ENCODE peak calls at places on chromosomes 16 and 17, in five cellular contexts. N is fibroblast of lung; C is CD8-positive, alpha-beta memory T cell; I is psoas muscle; W is lower lobe of right lung. Y is an unnamed sample.

GRCh38 chr16:88769617-88770458 is 15.2 kb downstream of the PIEZO1 start:
- DNase-seq in N (no peak), C (no peak), I (no peak), W (peak; percentile 82), Y (no peak)

GRCh38 chr16:3171855-3172593 is 16.0 kb upstream of the OR1F1 start:
- DNase-seq in N (no peak), C (no peak), I (no peak), W (peak; percentile 31), Y (no peak)

GRCh38 chr16:68229431-68230175 is 6.3 kb downstream of the ESRP2 start:
- DNase-seq in N (peak; percentile 75), C (peak; percentile 40), I (no peak), W (no peak), Y (no peak)

GRCh38 chr17:78325076-78325712 is 34.7 kb downstream of the SOCS3 start:
- DNase-seq in N (peak; percentile 55), C (no peak), I (peak; percentile 79), W (no peak), Y (no peak)

GRCh38 chr16:22186517-22186916 is 19.6 kb upstream of the EEF2K start:
- DNase-seq in N (no peak), C (no peak), I (no peak), W (no peak), Y (no peak)

GRCh38 chr16:24771132-24771778 is 41.8 kb downstream of the TNRC6A start:
- DNase-seq in N (peak; percentile 50), C (no peak), I (no peak), W (no peak), Y (no peak)

GRCh38 chr17:30005709-30006320 is 64.4 kb downstream of the EFCAB5 start:
- DNase-seq in N (peak; percentile 5), C (no peak), I (no peak), W (no peak), Y (no peak)

GRCh38 chr17:57704448-57704847 is 40.7 kb downstream of the CCDC182 start:
- DNase-seq in N (no peak), C (no peak), I (no peak), W (no peak), Y (no peak)

GRCh38 chr17:33940769-33941168 is 314.3 kb upstream of the CCL2 start:
- DNase-seq in N (no peak), C (no peak), I (no peak), W (no peak), Y (no peak)

GRCh38 chr16:54627616-54628015 is 303.0 kb upstream of the IRX5 start:
- DNase-seq in N (no peak), C (no peak), I (no peak), W (no peak), Y (no peak)

GRCh38 chr17:74210191-74211140 is 2.9 kb upstream of the TTYH2 start:
- DNase-seq in N (peak; percentile 62), C (peak; percentile 77), I (peak; percentile 65), W (peak; percentile 75), Y (peak; percentile 71)

GRCh38 chr16:13041180-13041579 is 139.8 kb downstream of the SHISA9 start:
- DNase-seq in N (no peak), C (no peak), I (no peak), W (no peak), Y (no peak)

GRCh38 chr17:16912021-16912962 is 59.6 kb downstream of the TNFRSF13B start:
- DNase-seq in N (no peak), C (no peak), I (no peak), W (no peak), Y (no peak)

GRCh38 chr17:65901394-65901793 is 290.5 kb downstream of the CEP112 start:
- DNase-seq in N (no peak), C (no peak), I (no peak), W (no peak), Y (no peak)

GRCh38 chr16:73095142-73095791 is 47.3 kb upstream of the ZFHX3 start:
- DNase-seq in N (peak; percentile 66), C (no peak), I (no peak), W (no peak), Y (no peak)

GRCh38 chr16:88329726-88330700 is 52.7 kb upstream of the ZNF469 start:
- DNase-seq in N (no peak), C (no peak), I (no peak), W (no peak), Y (no peak)

GRCh38 chr16:787978-788398 is at the start of gene RPUSD1:
- DNase-seq in N (peak; percentile 5), C (no peak), I (no peak), W (peak; percentile 64), Y (no peak)

GRCh38 chr17:35052780-35053179 is 10.7 kb downstream of the RFFL start:
- DNase-seq in N (no peak), C (no peak), I (no peak), W (no peak), Y (no peak)

GRCh38 chr17:58514795-58515157 is 338 bp upstream of the MTMR4 start:
- DNase-seq in N (no peak), C (no peak), I (no peak), W (no peak), Y (no peak)

GRCh38 chr16:20372696-20373095 is 20.2 kb upstream of the UMOD start:
- DNase-seq in N (no peak), C (no peak), I (no peak), W (no peak), Y (no peak)

GRCh38 chr17:52157603-52158449 is 688 bp downstream of the CA10 start:
- DNase-seq in N (no peak), C (no peak), I (no peak), W (no peak), Y (no peak)

GRCh38 chr17:57832299-57832698 is 17.5 kb downstream of the MRPS23 start:
- DNase-seq in N (no peak), C (no peak), I (no peak), W (no peak), Y (no peak)

GRCh38 chr16:66580605-66581209 is 1.4 kb downstream of the CMTM2 start:
- DNase-seq in N (peak; percentile 85), C (no peak), I (no peak), W (no peak), Y (no peak)

GRCh38 chr16:63617990-63618763 is 1503.7 kb downstream of the CDH11 start:
- DNase-seq in N (peak; percentile 11), C (no peak), I (no peak), W (no peak), Y (no peak)

GRCh38 chr17:19935169-19935568 is 42.5 kb downstream of the AKAP10 start:
- DNase-seq in N (peak; percentile 17), C (no peak), I (no peak), W (no peak), Y (no peak)

DNA sequence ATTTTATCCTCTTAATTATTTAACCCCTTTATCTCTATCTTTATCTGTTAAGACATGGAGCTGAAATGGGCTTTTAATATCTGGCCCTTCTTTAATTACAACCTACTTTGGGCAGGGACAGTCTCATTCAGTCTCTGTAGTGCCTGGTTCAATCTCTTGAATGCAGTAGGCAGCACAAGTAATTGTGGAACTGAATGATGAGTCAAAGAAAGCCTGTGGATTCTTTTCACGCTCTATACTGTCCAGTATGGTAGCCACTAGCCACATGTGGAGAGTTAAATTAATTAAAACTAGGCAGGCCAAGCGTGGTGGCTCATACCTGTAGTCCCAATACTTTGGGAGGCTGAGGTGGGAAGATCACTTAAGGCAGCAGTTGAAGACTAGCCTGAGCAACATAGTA is 9.3 kb downstream of the BPTF start:
- DNase-seq in N (no peak), C (no peak), I (no peak), W (no peak), Y (no peak)
- H3K4me1 ChIP-seq in N (peaks cover 16% of the 10 kb centered on the region), C (peaks cover 62% of the 10 kb centered on the region), I (peaks cover 52% of the 10 kb centered on the region), W (peaks cover 70% of the 10 kb centered on the region), Y (peaks cover 15% of the 10 kb centered on the region)

GRCh38 chr17:4329838-4330237 is 36.6 kb downstream of the UBE2G1 start:
- DNase-seq in N (peak; percentile 96), C (no peak), I (no peak), W (no peak), Y (no peak)
- H3K4me1 ChIP-seq in N (peaks cover 15% of the 10 kb centered on the region), C (peaks cover 28% of the 10 kb centered on the region), I (peaks cover 84% of the 10 kb centered on the region), W (peaks cover 25% of the 10 kb centered on the region), Y (peaks cover 10% of the 10 kb centered on the region)

GRCh38 chr17:46737331-46737730 is 81.2 kb downstream of the WNT3 start:
- DNase-seq in N (no peak), C (no peak), I (no peak), W (no peak), Y (no peak)
- H3K4me1 ChIP-seq in N (peaks cover 8% of the 10 kb centered on the region), C (no peaks in the 10 kb centered on the region), I (no peaks in the 10 kb centered on the region), W (no peaks in the 10 kb centered on the region), Y (no peaks in the 10 kb centered on the region)

GRCh38 chr17:1733047-1733357 is 8.5 kb downstream of the WDR81 start:
- DNase-seq in N (no peak), C (no peak), I (peak; percentile 13), W (no peak), Y (no peak)
- H3K4me1 ChIP-seq in N (peaks cover 10% of the 10 kb centered on the region), C (no peaks in the 10 kb centered on the region), I (peaks cover 32% of the 10 kb centered on the region), W (peaks cover 57% of the 10 kb centered on the region), Y (peaks cover 5% of the 10 kb centered on the region)

GRCh38 chr16:57533618-57534336 is 2.6 kb downstream of the CCDC102A start:
- DNase-seq in N (no peak), C (peak; percentile 36), I (no peak), W (peak; percentile 56), Y (peak; percentile 29)
- H3K4me1 ChIP-seq in N (peaks cover 15% of the 10 kb centered on the region), C (peaks cover 85% of the 10 kb centered on the region), I (peaks cover 11% of the 10 kb centered on the region), W (peaks cover 73% of the 10 kb centered on the region), Y (peaks cover 72% of the 10 kb centered on the region)

DNA sequence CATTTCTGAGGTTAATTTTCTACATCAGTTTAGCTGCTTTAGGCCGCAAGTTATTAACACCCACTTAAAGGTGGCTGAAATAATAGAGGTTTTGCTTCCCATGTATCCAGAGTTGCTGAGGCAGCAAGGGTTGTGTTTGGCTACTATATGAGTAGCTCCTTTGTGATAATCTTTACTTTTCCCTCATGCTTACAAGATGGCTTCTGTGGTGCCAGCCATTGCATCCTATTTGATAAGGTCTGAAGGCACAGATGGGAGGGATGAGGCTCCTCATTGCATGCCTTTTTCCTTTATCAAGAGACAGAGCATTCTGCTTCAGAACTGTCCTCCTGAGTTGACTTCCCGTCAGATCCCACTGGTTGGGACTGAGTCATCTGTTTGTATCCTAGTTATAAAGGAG is 340.2 kb downstream of the WWOX start:
- DNase-seq in N (no peak), C (no peak), I (no peak), W (no peak), Y (no peak)
- H3K4me1 ChIP-seq in N (no peaks in the 10 kb centered on the region), C (no peaks in the 10 kb centered on the region), I (no peaks in the 10 kb centered on the region), W (no peaks in the 10 kb centered on the region), Y (no peaks in the 10 kb centered on the region)

GRCh38 chr16:85618509-85618908 is 5.4 kb downstream of the GSE1 start:
- DNase-seq in N (no peak), C (no peak), I (no peak), W (no peak), Y (no peak)

GRCh38 chr16:85615852-85616607 is 2.9 kb downstream of the GSE1 start:
- DNase-seq in N (peak; percentile 78), C (peak; percentile 83), I (peak; percentile 80), W (peak; percentile 90), Y (peak; percentile 51)

GRCh38 chr16:85616608-85617311 is 3.6 kb downstream of the GSE1 start:
- DNase-seq in N (no peak), C (no peak), I (no peak), W (peak; percentile 81), Y (no peak)

GRCh38 chr16:85619089-85619850 is 6.1 kb downstream of the GSE1 start:
- DNase-seq in N (no peak), C (no peak), I (no peak), W (no peak), Y (no peak)

DNA sequence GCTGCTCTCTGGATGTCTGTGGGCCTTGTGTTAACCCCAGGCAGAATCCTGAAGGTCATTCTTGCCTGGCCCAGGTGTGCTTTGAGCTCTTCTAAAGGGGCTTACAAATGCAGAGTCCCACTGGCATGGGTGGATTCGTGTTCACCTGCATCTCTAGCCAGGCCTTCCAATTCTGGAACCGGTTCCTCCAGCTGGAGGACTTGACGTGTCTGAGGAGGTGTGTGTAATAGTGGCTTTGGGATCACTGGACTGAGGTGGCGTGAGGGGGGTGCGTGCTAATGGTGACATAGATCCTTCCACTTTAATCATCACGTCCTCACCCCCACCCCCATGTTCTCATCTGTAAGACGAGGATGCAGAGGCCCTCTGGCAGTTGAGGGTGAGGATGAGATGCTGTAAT is 4.8 kb downstream of the GSE1 start:
- DNase-seq in N (no peak), C (no peak), I (no peak), W (peak; percentile 71), Y (no peak)
- H3K4me1 ChIP-seq in N (peaks cover 7% of the 10 kb centered on the region), C (peaks cover 30% of the 10 kb centered on the region), I (peaks cover 55% of the 10 kb centered on the region), W (peaks cover 66% of the 10 kb centered on the region), Y (peaks cover 32% of the 10 kb centered on the region)